ENCODE peak calls at places on chromosomes 16 and 17, in six cellular contexts. H is K562, V is HCT116, Y is H1, L is HepG2, Z is endothelial cell of umbilical vein. X is an unnamed sample.
A peak's percentile ranks its signal among the peaks of the same experiment; 100 is the strongest.

GRCh38 chr16:3317315-3317999 is 12.2 kb downstream of the ZNF75A start:
- DNase-seq in Z (peak; percentile 29), V (no peak), L (no peak), H (no peak), Y (no peak), X (no peak)

GRCh38 chr16:84887207-84887606 is 67.4 kb downstream of the CRISPLD2 start:
- DNase-seq in Z (no peak), H (peak; percentile 45), Y (no peak), V (no peak), L (no peak), X (no peak)

GRCh38 chr16:87803385-87803784 is 37.6 kb upstream of the KLHDC4 start:
- DNase-seq in Z (no peak), Y (no peak), H (no peak), V (no peak), L (no peak), X (no peak)

GRCh38 chr17:17179371-17179827 is 26.7 kb downstream of the PLD6 start:
- DNase-seq in Z (no peak), V (no peak), Y (no peak), L (no peak), H (no peak), X (peak; percentile 30)

GRCh38 chr17:78226752-78227454 is 4.5 kb upstream of the TMEM235 start:
- DNase-seq in V (no peak), Z (peak; percentile 65), Y (no peak), L (no peak), H (no peak), X (no peak)

GRCh38 chr16:64455275-64455674 is 666.6 kb downstream of the CDH11 start:
- DNase-seq in Y (no peak), V (no peak), L (no peak), Z (peak; percentile 38), H (no peak), X (no peak)

GRCh38 chr17:63645775-63646491 is 23.7 kb downstream of the MAP3K3 start:
- DNase-seq in H (no peak), L (no peak), Y (no peak), V (no peak), Z (no peak), X (no peak)

GRCh38 chr16:29306201-29306600 is 100.3 kb downstream of the NPIPB11 start:
- DNase-seq in Y (no peak), H (no peak), Z (no peak), V (no peak), L (no peak), X (no peak)

GRCh38 chr17:32671891-32672290 is 185.1 kb downstream of the CDK5R1 start:
- DNase-seq in L (no peak), Y (no peak), H (no peak), V (no peak), Z (peak; percentile 62), X (no peak)

GRCh38 chr17:79538291-79538690 is 72.6 kb downstream of the RBFOX3 start:
- DNase-seq in Z (no peak), H (no peak), L (no peak), Y (no peak), V (no peak), X (no peak)

GRCh38 chr17:8073627-8074485 is 13.7 kb downstream of the ALOX12B start:
- DNase-seq in H (peak; percentile 70), L (peak; percentile 32), Z (peak; percentile 59), Y (no peak), V (peak; percentile 44), X (no peak)

GRCh38 chr17:31433091-31433790 is 41.8 kb downstream of the RAB11FIP4 start:
- DNase-seq in Y (no peak), H (no peak), L (no peak), V (no peak), Z (peak; percentile 17), X (no peak)

GRCh38 chr17:28551421-28552186 is 820 bp downstream of the UNC119 start:
- DNase-seq in L (no peak), V (no peak), H (no peak), Y (no peak), Z (peak; percentile 24), X (no peak)

GRCh38 chr17:5825717-5826330 is 241.5 kb upstream of the NLRP1 start:
- DNase-seq in Z (peak; percentile 86), L (no peak), Y (no peak), H (no peak), V (no peak), X (no peak)

GRCh38 chr17:49548051-49548505 is 27.6 kb upstream of the NXPH3 start:
- DNase-seq in Z (no peak), L (no peak), V (no peak), Y (no peak), H (no peak), X (no peak)

GRCh38 chr16:30372725-30373124 is 1.9 kb upstream of the MYL11 start:
- DNase-seq in Y (no peak), Z (no peak), V (no peak), H (no peak), L (no peak), X (no peak)

GRCh38 chr17:31313982-31314787 is at the start of gene EVI2B:
- DNase-seq in Y (no peak), L (no peak), V (no peak), Z (peak; percentile 78), H (no peak), X (peak; percentile 66)

GRCh38 chr17:42286411-42287295 is 1.6 kb upstream of the STAT5A start:
- DNase-seq in Y (no peak), H (no peak), V (no peak), Z (no peak), L (no peak), X (no peak)

GRCh38 chr17:42288985-42289862 is 926 bp downstream of the STAT5A start:
- DNase-seq in Y (no peak), H (peak; percentile 83), Z (no peak), L (no peak), V (no peak), X (no peak)

GRCh38 chr17:42287305-42288077 is 807 bp upstream of the STAT5A start:
- DNase-seq in H (no peak), V (no peak), Y (no peak), L (no peak), Z (peak; percentile 55), X (peak; percentile 40)

GRCh38 chr17:42289863-42290165 is 1.5 kb downstream of the STAT5A start:
- DNase-seq in V (no peak), H (no peak), Y (no peak), Z (no peak), L (no peak), X (no peak)

DNA sequence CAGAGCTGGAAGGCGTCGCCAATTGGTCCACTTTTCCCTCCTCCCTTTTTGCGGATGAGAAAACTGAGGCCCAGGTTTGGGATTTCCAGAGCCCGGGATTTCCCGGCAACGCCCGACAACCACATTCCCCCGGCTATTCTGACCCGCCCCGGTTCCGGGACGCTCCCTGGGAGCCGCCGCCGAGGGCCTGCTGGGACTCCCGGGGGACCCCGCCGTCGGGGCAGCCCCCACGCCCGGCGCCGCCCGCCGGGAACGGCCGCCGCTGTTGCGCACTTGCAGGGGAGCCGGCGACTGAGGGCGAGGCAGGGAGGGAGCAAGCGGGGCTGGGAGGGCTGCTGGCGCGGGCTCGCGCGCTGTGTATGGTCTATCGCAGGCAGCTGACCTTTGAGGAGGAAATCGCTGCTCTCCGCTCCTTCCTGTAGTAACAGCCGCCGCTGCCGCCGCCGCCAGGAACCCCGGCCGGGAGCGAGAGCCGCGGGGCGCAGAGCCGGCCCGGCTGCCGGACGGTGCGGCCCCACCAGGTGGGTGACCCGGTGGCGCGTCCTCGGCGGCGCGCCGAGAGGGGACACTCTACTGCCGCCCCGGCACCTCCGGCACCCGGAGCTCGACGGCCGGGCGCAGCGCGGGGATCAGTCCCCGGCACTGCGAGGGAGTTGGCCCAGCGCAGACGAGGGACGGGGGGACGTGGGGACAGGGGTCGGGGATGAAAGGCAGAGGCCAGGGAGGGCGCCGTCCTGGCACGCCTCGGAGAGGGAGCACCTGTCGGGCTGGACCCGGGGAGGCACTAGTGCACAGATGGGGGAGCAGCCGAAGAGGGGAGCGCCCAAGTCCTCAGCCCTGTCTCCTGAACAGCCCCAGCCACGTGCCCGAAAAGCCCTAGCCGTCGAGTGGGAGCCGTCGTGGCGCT is at the start of gene STAT5A:
- DNase-seq in L (peak; percentile 40), Y (no peak), H (peak; percentile 68), V (no peak), Z (peak; percentile 88), X (no peak)
- TF ChIP-seq POLR2A in L (no peak), Y (no peak), H (no peak), V (no peak), Z (peak; percentile 59), X (peak; percentile 80)

GRCh38 chr17:1709971-1710806 is at the start of gene TLCD2:
- DNase-seq in Y (no peak), H (peak; percentile 64), Z (peak; percentile 62), L (no peak), V (peak; percentile 36), X (no peak)
- TF ChIP-seq EZH2 in Y (no peak), H (no peak), Z (no peak), L (no peak), V (no peak), X (no peak)

GRCh38 chr16:588889-589657 is 793 bp upstream of the RAB40C start:
- DNase-seq in L (peak; percentile 89), Y (peak; percentile 73), V (peak; percentile 75), H (peak; percentile 88), Z (peak; percentile 98), X (peak; percentile 75)
- TF ChIP-seq POLR2A in L (peak; percentile 93), Y (peak; percentile 55), V (peak; percentile 34), H (peak; percentile 82), Z (peak; percentile 74), X (peak; percentile 90)

GRCh38 chr17:81488276-81488860 is 24.2 kb downstream of the ACTG1 start:
- DNase-seq in Y (no peak), V (no peak), Z (no peak), H (peak; percentile 58), L (no peak), X (no peak)
- TF ChIP-seq EZH2 in Y (no peak), V (no peak), Z (no peak), H (no peak), L (no peak), X (no peak)

GRCh38 chr17:73308017-73308823 is 3.6 kb downstream of the CDC42EP4 start:
- DNase-seq in H (peak; percentile 76), Y (no peak), V (peak; percentile 86), L (peak; percentile 91), Z (peak; percentile 68), X (no peak)

GRCh38 chr17:73307130-73307529 is 4.7 kb downstream of the CDC42EP4 start:
- DNase-seq in Y (no peak), H (no peak), L (no peak), Z (no peak), V (no peak), X (no peak)

GRCh38 chr17:73311428-73311780 is 397 bp downstream of the CDC42EP4 start:
- DNase-seq in V (no peak), H (peak; percentile 41), Z (no peak), Y (no peak), L (no peak), X (no peak)

GRCh38 chr17:73311781-73312641 is at the start of gene CDC42EP4:
- DNase-seq in Y (no peak), Z (peak; percentile 95), L (peak; percentile 90), V (peak; percentile 89), H (peak; percentile 92), X (no peak)

GRCh38 chr17:73309727-73310555 is 1.9 kb downstream of the CDC42EP4 start:
- DNase-seq in V (no peak), Y (no peak), H (no peak), L (no peak), Z (peak; percentile 46), X (no peak)
- TF ChIP-seq POLR2A in V (no peak), Y (no peak), H (no peak), L (no peak), Z (no peak), X (no peak)

GRCh38 chr17:61395983-61396585 is 3.6 kb upstream of the TBX2 start:
- DNase-seq in Z (no peak), L (no peak), Y (no peak), V (no peak), H (no peak), X (no peak)
- TF ChIP-seq EZH2 in Z (peak; percentile 88), L (no peak), Y (peak; percentile 93), V (no peak), H (no peak), X (no peak)

X was measured in GM12878.